ENCODE peak calls at places on chromosomes 4 and X, in six cellular contexts. One of them, this sample, is unnamed.

GRCh38 chr4:9832640-9833039 is 51.2 kb downstream of the DRD5 start:
- DNase-seq in brain microvascular endothelial cell: no peak
- DNase-seq in ascending aorta: no peak
- DNase-seq in endodermal cell: no peak
- DNase-seq in tibial artery: no peak
- DNase-seq in HCT116: no peak
- DNase-seq in this sample: no peak

GRCh38 chr4:80931645-80932215 is 98.8 kb upstream of the BMP3 start:
- DNase-seq in brain microvascular endothelial cell: no peak
- DNase-seq in ascending aorta: no peak
- DNase-seq in endodermal cell: no peak
- DNase-seq in tibial artery: no peak
- DNase-seq in HCT116: no peak
- DNase-seq in this sample: no peak

GRCh38 chr4:15931451-15932210 is 6.9 kb downstream of the FGFBP1 start:
- DNase-seq in brain microvascular endothelial cell: no peak
- DNase-seq in ascending aorta: no peak
- DNase-seq in endodermal cell: no peak
- DNase-seq in tibial artery: no peak
- DNase-seq in HCT116: no peak
- DNase-seq in this sample: no peak

GRCh38 chr4:187183351-187183750 is 459.7 kb upstream of the FAT1 start:
- DNase-seq in brain microvascular endothelial cell: no peak
- DNase-seq in ascending aorta: no peak
- DNase-seq in endodermal cell: no peak
- DNase-seq in tibial artery: no peak
- DNase-seq in HCT116: no peak
- DNase-seq in this sample: no peak

GRCh38 chr4:72909461-72909860 is 160.1 kb downstream of the COX18 start:
- DNase-seq in brain microvascular endothelial cell: no peak
- DNase-seq in ascending aorta: no peak
- DNase-seq in endodermal cell: peak; percentile 77
- DNase-seq in tibial artery: no peak
- DNase-seq in HCT116: no peak
- DNase-seq in this sample: no peak

GRCh38 chr4:38967260-38968095 is 64.7 kb downstream of the TMEM156 start:
- DNase-seq in brain microvascular endothelial cell: peak; percentile 70
- DNase-seq in ascending aorta: no peak
- DNase-seq in endodermal cell: no peak
- DNase-seq in tibial artery: no peak
- DNase-seq in HCT116: peak; percentile 74
- DNase-seq in this sample: no peak

GRCh38 chr4:2828758-2829181 is 14.9 kb upstream of the ADD1 start:
- DNase-seq in brain microvascular endothelial cell: no peak
- DNase-seq in ascending aorta: peak; percentile 44
- DNase-seq in endodermal cell: no peak
- DNase-seq in tibial artery: no peak
- DNase-seq in HCT116: no peak
- DNase-seq in this sample: no peak

GRCh38 chr4:8774071-8774470 is 97.6 kb downstream of the HMX1 start:
- DNase-seq in brain microvascular endothelial cell: no peak
- DNase-seq in ascending aorta: no peak
- DNase-seq in endodermal cell: peak; percentile 22
- DNase-seq in tibial artery: no peak
- DNase-seq in HCT116: no peak
- DNase-seq in this sample: no peak

GRCh38 chr4:166128452-166128851 is 255.4 kb downstream of the TLL1 start:
- DNase-seq in brain microvascular endothelial cell: peak; percentile 3
- DNase-seq in ascending aorta: no peak
- DNase-seq in endodermal cell: no peak
- DNase-seq in tibial artery: no peak
- DNase-seq in HCT116: no peak
- DNase-seq in this sample: peak; percentile 52

GRCh38 chr4:51932261-51932660 is 87.9 kb downstream of the LRRC66 start:
- DNase-seq in brain microvascular endothelial cell: peak; percentile 29
- DNase-seq in ascending aorta: peak; percentile 65
- DNase-seq in endodermal cell: no peak
- DNase-seq in tibial artery: peak; percentile 46
- DNase-seq in HCT116: no peak
- DNase-seq in this sample: no peak

GRCh38 chr4:81084624-81085023 is 54.1 kb downstream of the BMP3 start:
- DNase-seq in brain microvascular endothelial cell: no peak
- DNase-seq in ascending aorta: no peak
- DNase-seq in endodermal cell: no peak
- DNase-seq in tibial artery: no peak
- DNase-seq in HCT116: no peak
- DNase-seq in this sample: no peak

GRCh38 chr4:73668806-73669205 is 48.6 kb upstream of the RASSF6 start:
- DNase-seq in brain microvascular endothelial cell: no peak
- DNase-seq in ascending aorta: no peak
- DNase-seq in endodermal cell: no peak
- DNase-seq in tibial artery: no peak
- DNase-seq in HCT116: no peak
- DNase-seq in this sample: no peak

GRCh38 chrX:41661366-41662095 is 27.2 kb upstream of the GPR34 start:
- DNase-seq in brain microvascular endothelial cell: no peak
- DNase-seq in ascending aorta: no peak
- DNase-seq in endodermal cell: no peak
- DNase-seq in tibial artery: no peak
- DNase-seq in HCT116: no peak
- DNase-seq in this sample: no peak

GRCh38 chrX:136193771-136194170 is 46.4 kb downstream of the FHL1 start:
- DNase-seq in brain microvascular endothelial cell: no peak
- DNase-seq in ascending aorta: no peak
- DNase-seq in endodermal cell: no peak
- DNase-seq in tibial artery: no peak
- DNase-seq in HCT116: no peak
- DNase-seq in this sample: no peak

GRCh38 chr4:185774076-185774731 is 37.8 kb downstream of the SORBS2 start:
- DNase-seq in brain microvascular endothelial cell: no peak
- DNase-seq in ascending aorta: no peak
- DNase-seq in endodermal cell: no peak
- DNase-seq in tibial artery: no peak
- DNase-seq in HCT116: no peak
- DNase-seq in this sample: no peak

GRCh38 chrX:101744085-101744484 is 84.4 kb upstream of the ARMCX2 start:
- DNase-seq in brain microvascular endothelial cell: peak; percentile 1
- DNase-seq in ascending aorta: no peak
- DNase-seq in endodermal cell: no peak
- DNase-seq in tibial artery: peak; percentile 21
- DNase-seq in HCT116: no peak
- DNase-seq in this sample: no peak

GRCh38 chr4:59664771-59665170 is 1535.4 kb upstream of the ADGRL3 start:
- DNase-seq in brain microvascular endothelial cell: no peak
- DNase-seq in ascending aorta: no peak
- DNase-seq in endodermal cell: no peak
- DNase-seq in tibial artery: no peak
- DNase-seq in HCT116: no peak
- DNase-seq in this sample: no peak

GRCh38 chr4:118869808-118870342 is 18.8 kb upstream of the SYNPO2 start:
- DNase-seq in brain microvascular endothelial cell: peak; percentile 21
- DNase-seq in ascending aorta: no peak
- DNase-seq in endodermal cell: no peak
- DNase-seq in tibial artery: no peak
- DNase-seq in HCT116: no peak
- DNase-seq in this sample: no peak

GRCh38 chr4:140095694-140096482 is 58.1 kb downstream of the MAML3 start:
- DNase-seq in brain microvascular endothelial cell: peak; percentile 99
- DNase-seq in ascending aorta: peak; percentile 72
- DNase-seq in endodermal cell: peak; percentile 81
- DNase-seq in tibial artery: no peak
- DNase-seq in HCT116: peak; percentile 62
- DNase-seq in this sample: no peak

GRCh38 chr4:18582841-18583240 is 561.3 kb upstream of the LCORL start:
- DNase-seq in brain microvascular endothelial cell: no peak
- DNase-seq in ascending aorta: no peak
- DNase-seq in endodermal cell: no peak
- DNase-seq in tibial artery: no peak
- DNase-seq in HCT116: no peak
- DNase-seq in this sample: no peak

GRCh38 chr4:113901994-113902787 is 77.3 kb downstream of the ARSJ start:
- DNase-seq in brain microvascular endothelial cell: no peak
- DNase-seq in ascending aorta: no peak
- DNase-seq in endodermal cell: no peak
- DNase-seq in tibial artery: no peak
- DNase-seq in HCT116: no peak
- DNase-seq in this sample: peak; percentile 97

GRCh38 chr4:74874785-74875367 is 58.0 kb upstream of the PARM1 start:
- DNase-seq in brain microvascular endothelial cell: peak; percentile 58
- DNase-seq in ascending aorta: peak; percentile 67
- DNase-seq in endodermal cell: peak; percentile 51
- DNase-seq in tibial artery: peak; percentile 22
- DNase-seq in HCT116: peak; percentile 73
- DNase-seq in this sample: peak; percentile 56

GRCh38 chrX:49042581-49043219 is 457 bp downstream of the TFE3 start:
- DNase-seq in brain microvascular endothelial cell: no peak
- DNase-seq in ascending aorta: no peak
- DNase-seq in endodermal cell: no peak
- DNase-seq in tibial artery: no peak
- DNase-seq in HCT116: no peak
- DNase-seq in this sample: no peak

GRCh38 chrX:49043987-49044281 is 777 bp upstream of the TFE3 start:
- DNase-seq in brain microvascular endothelial cell: no peak
- DNase-seq in ascending aorta: no peak
- DNase-seq in endodermal cell: no peak
- DNase-seq in tibial artery: no peak
- DNase-seq in HCT116: no peak
- DNase-seq in this sample: no peak

GRCh38 chrX:49043220-49043986 is at the start of gene TFE3:
- DNase-seq in brain microvascular endothelial cell: peak; percentile 98
- DNase-seq in ascending aorta: peak; percentile 99
- DNase-seq in endodermal cell: peak; percentile 98
- DNase-seq in tibial artery: peak; percentile 99
- DNase-seq in HCT116: peak; percentile 95
- DNase-seq in this sample: peak; percentile 97

GRCh38 chrX:49040376-49040955 is 2.7 kb downstream of the TFE3 start:
- DNase-seq in brain microvascular endothelial cell: peak; percentile 17
- DNase-seq in ascending aorta: no peak
- DNase-seq in endodermal cell: no peak
- DNase-seq in tibial artery: no peak
- DNase-seq in HCT116: no peak
- DNase-seq in this sample: no peak

DNA sequence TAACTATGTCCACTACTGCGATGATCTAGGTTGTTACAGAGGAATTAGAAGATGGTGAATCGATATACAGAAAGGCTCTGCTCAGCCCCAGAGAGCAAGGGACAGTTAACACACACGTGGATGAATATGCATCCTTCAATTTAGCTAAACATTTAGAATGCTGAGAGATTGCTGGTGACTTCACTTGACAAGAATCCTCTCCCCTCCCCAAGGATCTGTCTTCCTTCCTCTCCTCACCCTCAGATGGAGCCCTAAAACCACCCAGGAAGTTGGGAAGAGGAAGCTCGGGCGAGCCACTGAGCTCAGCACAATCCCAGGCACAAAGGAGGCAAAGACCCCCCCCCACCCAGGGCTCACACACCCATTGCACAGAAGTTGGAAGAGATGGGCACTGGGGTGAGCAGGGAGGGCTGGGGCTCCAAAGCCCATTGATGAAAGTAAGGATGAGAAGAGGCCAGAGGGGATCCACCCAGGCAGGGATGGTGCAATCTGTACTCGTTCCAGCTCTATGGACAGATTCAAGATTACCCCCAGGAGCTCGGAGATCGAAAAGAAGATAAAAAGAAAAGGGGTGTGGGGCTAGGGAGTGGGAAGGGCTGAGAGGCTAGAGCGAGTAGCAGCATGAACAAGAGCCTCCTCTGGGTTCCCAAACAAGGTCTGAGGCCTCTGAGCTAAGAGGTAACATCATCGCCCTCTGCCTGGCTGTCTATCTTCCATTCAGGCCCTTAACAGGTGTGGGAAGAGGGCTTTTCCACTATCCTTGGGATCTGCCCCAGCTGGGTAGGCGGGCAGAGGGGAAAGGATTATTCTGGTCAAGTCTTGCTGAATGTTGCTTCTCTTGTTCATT is 1.3 kb downstream of the TFE3 start:
- DNase-seq in brain microvascular endothelial cell: peak; percentile 39
- DNase-seq in ascending aorta: no peak
- DNase-seq in endodermal cell: peak; percentile 62
- DNase-seq in tibial artery: peak; percentile 34
- DNase-seq in HCT116: no peak
- DNase-seq in this sample: no peak
- TF ChIP-seq CTCF in brain microvascular endothelial cell: no peak
- TF ChIP-seq CTCF in ascending aorta: no peak
- TF ChIP-seq CTCF in endodermal cell: no peak
- TF ChIP-seq CTCF in tibial artery: no peak
- TF ChIP-seq CTCF in HCT116: no peak
- TF ChIP-seq CTCF in this sample: no peak

GRCh38 chr4:141636077-141636770 is at the start of gene IL15:
- DNase-seq in brain microvascular endothelial cell: peak; percentile 51
- DNase-seq in ascending aorta: peak; percentile 79
- DNase-seq in endodermal cell: peak; percentile 90
- DNase-seq in tibial artery: peak; percentile 42
- DNase-seq in HCT116: peak; percentile 36
- DNase-seq in this sample: peak; percentile 22
- H3K4me3 ChIP-seq in brain microvascular endothelial cell: peak within 1 kb of the TSS; percentile 80
- H3K4me3 ChIP-seq in ascending aorta: peak within 1 kb of the TSS; percentile 94
- H3K4me3 ChIP-seq in endodermal cell: peak within 1 kb of the TSS; percentile 85
- H3K4me3 ChIP-seq in tibial artery: peak within 1 kb of the TSS; percentile 90
- H3K4me3 ChIP-seq in HCT116: peak within 1 kb of the TSS; percentile 84
- H3K4me3 ChIP-seq in this sample: peak within 1 kb of the TSS; percentile 66

GRCh38 chr4:107870236-107870635 is 45.5 kb downstream of the SGMS2 start:
- DNase-seq in brain microvascular endothelial cell: no peak
- DNase-seq in ascending aorta: no peak
- DNase-seq in endodermal cell: no peak
- DNase-seq in tibial artery: no peak
- DNase-seq in HCT116: no peak
- DNase-seq in this sample: no peak
- TF ChIP-seq CTCF in brain microvascular endothelial cell: no peak
- TF ChIP-seq CTCF in ascending aorta: no peak
- TF ChIP-seq CTCF in endodermal cell: no peak
- TF ChIP-seq CTCF in tibial artery: no peak
- TF ChIP-seq CTCF in HCT116: no peak
- TF ChIP-seq CTCF in this sample: no peak

DNA sequence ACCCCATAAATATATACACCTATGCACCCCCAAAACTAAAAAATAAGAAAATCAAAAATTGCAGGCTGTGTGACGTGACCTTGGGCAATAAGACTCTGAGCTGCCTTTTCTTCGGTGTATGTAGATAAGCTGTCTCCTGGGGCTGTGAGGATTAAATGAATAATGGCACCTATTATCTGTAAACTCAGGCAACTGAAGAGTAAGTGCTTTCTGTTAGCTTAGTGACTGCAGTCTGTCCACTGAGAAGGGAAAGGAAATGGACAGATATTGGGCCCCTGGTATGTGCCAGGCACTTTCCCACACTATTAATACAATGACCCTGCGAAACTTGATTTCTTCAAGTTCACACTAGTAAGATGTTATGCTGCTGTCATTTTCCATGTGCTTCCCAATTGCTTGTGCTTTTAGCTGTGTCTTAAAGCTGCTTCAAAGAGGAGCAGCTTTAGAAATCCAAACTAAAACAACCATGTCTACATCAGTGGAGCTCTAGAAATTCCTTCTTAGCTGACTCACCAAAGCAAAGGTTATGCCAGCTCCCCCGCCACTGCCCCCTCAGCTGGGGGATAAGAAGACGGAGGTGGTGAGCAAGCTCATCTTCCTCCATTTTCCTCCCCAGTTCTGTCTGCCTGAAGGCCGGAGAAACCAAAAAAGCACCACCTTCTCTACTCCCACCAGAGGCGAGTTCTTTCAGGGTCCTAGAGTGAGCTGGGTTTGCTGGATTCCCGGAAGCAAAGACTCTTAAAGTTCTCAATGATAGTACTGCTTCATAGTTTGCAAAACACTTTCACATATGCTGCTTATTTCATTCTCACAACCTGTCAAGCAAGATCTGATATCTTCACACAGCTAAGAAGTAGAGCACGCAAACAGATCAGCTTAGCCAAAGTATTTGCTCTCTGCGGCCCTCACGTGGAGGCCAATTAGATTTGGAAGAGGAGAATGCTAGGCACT is 8.8 kb upstream of the DGAT2L6 start:
- DNase-seq in brain microvascular endothelial cell: peak; percentile 55
- DNase-seq in ascending aorta: peak; percentile 67
- DNase-seq in endodermal cell: peak; percentile 72
- DNase-seq in tibial artery: peak; percentile 21
- DNase-seq in HCT116: peak; percentile 3
- DNase-seq in this sample: peak; percentile 14
- H3K4me3 ChIP-seq in brain microvascular endothelial cell: no peak overlapping the region
- H3K4me3 ChIP-seq in ascending aorta: no peak overlapping the region
- H3K4me3 ChIP-seq in endodermal cell: peak overlapping the region; percentile 39
- H3K4me3 ChIP-seq in tibial artery: peak overlapping the region; percentile 28
- H3K4me3 ChIP-seq in HCT116: no peak overlapping the region
- H3K4me3 ChIP-seq in this sample: no peak overlapping the region

This sample was measured in LNCaP clone FGC.